ENCODE peak calls at places on chromosomes 1 and 21, in four cellular contexts. One of them, this sample, is unnamed. For H3K9me3, the result is how much of the 10 kb centered on the place peaks cover.

GRCh38 chr1:18360251-18360650 is 120.5 kb upstream of the KLHDC7A start:
- DNase-seq in breast epithelium: no peak
- DNase-seq in body of pancreas: no peak
- DNase-seq in aorta: no peak
- DNase-seq in this sample: no peak

GRCh38 chr1:36751525-36751924 is 268.8 kb upstream of the CSF3R start:
- DNase-seq in breast epithelium: no peak
- DNase-seq in aorta: no peak
- DNase-seq in body of pancreas: no peak
- DNase-seq in this sample: no peak

GRCh38 chr1:201100169-201100930 is 11.9 kb downstream of the CACNA1S start:
- DNase-seq in body of pancreas: no peak
- DNase-seq in breast epithelium: no peak
- DNase-seq in aorta: no peak
- DNase-seq in this sample: no peak

GRCh38 chr1:232472485-232473041 is 157.4 kb downstream of the SIPA1L2 start:
- DNase-seq in breast epithelium: no peak
- DNase-seq in aorta: no peak
- DNase-seq in body of pancreas: no peak
- DNase-seq in this sample: no peak

GRCh38 chr1:11862890-11863289 is 4.1 kb upstream of the NPPB start:
- DNase-seq in aorta: no peak
- DNase-seq in body of pancreas: no peak
- DNase-seq in breast epithelium: no peak
- DNase-seq in this sample: no peak

GRCh38 chr1:168696125-168696524 is 32.9 kb downstream of the DPT start:
- DNase-seq in breast epithelium: no peak
- DNase-seq in aorta: no peak
- DNase-seq in body of pancreas: no peak
- DNase-seq in this sample: no peak

GRCh38 chr1:20477355-20478071 is 8.5 kb downstream of the CAMK2N1 start:
- DNase-seq in body of pancreas: no peak
- DNase-seq in aorta: no peak
- DNase-seq in breast epithelium: no peak
- DNase-seq in this sample: no peak

GRCh38 chr1:183279835-183280234 is 93.8 kb downstream of the LAMC2 start:
- DNase-seq in aorta: peak
- DNase-seq in body of pancreas: peak
- DNase-seq in breast epithelium: no peak
- DNase-seq in this sample: no peak

GRCh38 chr1:246219508-246220030 is 287.5 kb downstream of the SMYD3 start:
- DNase-seq in aorta: no peak
- DNase-seq in body of pancreas: no peak
- DNase-seq in breast epithelium: no peak
- DNase-seq in this sample: no peak

GRCh38 chr1:247334378-247335133 is 2.9 kb upstream of the ZNF496 start:
- DNase-seq in body of pancreas: no peak
- DNase-seq in aorta: no peak
- DNase-seq in breast epithelium: no peak
- DNase-seq in this sample: no peak

GRCh38 chr21:35329940-35330670 is 281.0 kb upstream of the RUNX1 start:
- DNase-seq in aorta: no peak
- DNase-seq in breast epithelium: no peak
- DNase-seq in body of pancreas: no peak
- DNase-seq in this sample: no peak

GRCh38 chr1:87956766-87957165 is 628.1 kb downstream of the LMO4 start:
- DNase-seq in aorta: no peak
- DNase-seq in body of pancreas: no peak
- DNase-seq in breast epithelium: no peak
- DNase-seq in this sample: no peak

GRCh38 chr1:118960026-118960561 is 28.0 kb downstream of the TBX15 start:
- DNase-seq in aorta: no peak
- DNase-seq in body of pancreas: no peak
- DNase-seq in breast epithelium: no peak
- DNase-seq in this sample: no peak

GRCh38 chr1:53086504-53087070 is 24.6 kb downstream of the PODN start:
- DNase-seq in aorta: no peak
- DNase-seq in body of pancreas: no peak
- DNase-seq in breast epithelium: no peak
- DNase-seq in this sample: no peak

GRCh38 chr1:167447521-167448136 is 70.7 kb downstream of the CD247 start:
- DNase-seq in body of pancreas: peak
- DNase-seq in aorta: no peak
- DNase-seq in breast epithelium: no peak
- DNase-seq in this sample: no peak

GRCh38 chr1:161244888-161245287 is 6.9 kb upstream of the NR1I3 start:
- DNase-seq in body of pancreas: peak
- DNase-seq in aorta: no peak
- DNase-seq in breast epithelium: peak
- DNase-seq in this sample: no peak

GRCh38 chr1:21278208-21278861 is 11.9 kb downstream of the ECE1 start:
- DNase-seq in aorta: peak
- DNase-seq in body of pancreas: peak
- DNase-seq in breast epithelium: no peak
- DNase-seq in this sample: no peak

GRCh38 chr1:100556181-100556580 is 18.2 kb downstream of the GPR88 start:
- DNase-seq in body of pancreas: no peak
- DNase-seq in breast epithelium: no peak
- DNase-seq in aorta: no peak
- DNase-seq in this sample: no peak
- H3K9me3 ChIP-seq in body of pancreas: under half
- H3K9me3 ChIP-seq in breast epithelium: under half
- H3K9me3 ChIP-seq in aorta: under half
- H3K9me3 ChIP-seq in this sample: under half

GRCh38 chr1:102842606-102843005 is 265.7 kb downstream of the COL11A1 start:
- DNase-seq in aorta: no peak
- DNase-seq in body of pancreas: no peak
- DNase-seq in breast epithelium: no peak
- DNase-seq in this sample: no peak
- H3K9me3 ChIP-seq in aorta: under half
- H3K9me3 ChIP-seq in body of pancreas: under half
- H3K9me3 ChIP-seq in breast epithelium: under half
- H3K9me3 ChIP-seq in this sample: under half

DNA sequence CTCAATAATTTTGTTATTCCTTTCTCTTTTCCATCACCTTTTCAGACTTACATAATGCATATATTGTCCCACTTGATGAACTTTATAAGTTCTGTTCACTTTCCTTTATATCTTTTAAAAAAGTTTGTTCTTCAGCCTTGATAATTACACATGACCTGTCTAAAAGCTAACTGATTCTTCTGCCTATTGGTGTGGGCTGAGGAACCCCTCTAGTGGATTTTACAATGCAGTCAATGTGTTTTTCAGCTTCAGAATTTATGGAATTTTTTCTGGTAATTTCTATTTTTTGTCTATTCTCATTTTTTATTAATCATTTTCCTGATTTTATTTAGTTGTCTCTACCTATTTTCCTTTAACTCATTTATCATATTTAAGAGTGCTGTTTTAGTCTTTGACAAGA is 7.5 kb downstream of the MNDA start:
- DNase-seq in body of pancreas: no peak
- DNase-seq in breast epithelium: no peak
- DNase-seq in aorta: no peak
- DNase-seq in this sample: no peak
- H3K9me3 ChIP-seq in body of pancreas: under half
- H3K9me3 ChIP-seq in breast epithelium: under half
- H3K9me3 ChIP-seq in aorta: under half
- H3K9me3 ChIP-seq in this sample: under half

DNA sequence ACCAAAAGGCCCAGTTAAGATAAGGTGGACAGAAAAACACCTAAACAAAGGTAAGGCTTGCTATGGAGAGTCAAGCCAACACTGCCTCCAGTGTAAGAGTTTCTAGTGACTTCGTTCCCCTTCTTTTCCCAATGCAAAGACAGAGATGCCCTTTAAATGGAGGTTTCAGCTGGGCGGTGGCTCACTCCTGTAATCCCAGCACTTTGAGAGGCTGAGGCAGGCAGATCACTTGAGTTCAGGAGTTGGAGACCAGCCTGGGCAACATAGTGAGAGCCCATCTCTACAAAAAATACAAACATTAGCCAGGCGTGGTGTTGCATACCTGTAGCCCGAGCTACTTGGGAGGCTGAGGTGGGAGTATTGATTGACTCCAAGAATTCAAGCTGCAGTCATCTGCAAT is 24.0 kb upstream of the COL6A1 start:
- DNase-seq in body of pancreas: no peak
- DNase-seq in breast epithelium: no peak
- DNase-seq in aorta: no peak
- DNase-seq in this sample: no peak
- H3K9me3 ChIP-seq in body of pancreas: under half
- H3K9me3 ChIP-seq in breast epithelium: under half
- H3K9me3 ChIP-seq in aorta: under half
- H3K9me3 ChIP-seq in this sample: under half

GRCh38 chr1:152252157-152252556 is 28.2 kb upstream of the HRNR start:
- DNase-seq in body of pancreas: no peak
- DNase-seq in breast epithelium: no peak
- DNase-seq in aorta: no peak
- DNase-seq in this sample: peak
- H3K9me3 ChIP-seq in body of pancreas: under half
- H3K9me3 ChIP-seq in breast epithelium: under half
- H3K9me3 ChIP-seq in aorta: under half
- H3K9me3 ChIP-seq in this sample: under half

GRCh38 chr21:24188511-24188910 is 1418.8 kb downstream of the MRPL39 start:
- DNase-seq in aorta: no peak
- DNase-seq in breast epithelium: no peak
- DNase-seq in body of pancreas: no peak
- DNase-seq in this sample: no peak
- H3K9me3 ChIP-seq in aorta: under half
- H3K9me3 ChIP-seq in breast epithelium: under half
- H3K9me3 ChIP-seq in body of pancreas: under half
- H3K9me3 ChIP-seq in this sample: under half

DNA sequence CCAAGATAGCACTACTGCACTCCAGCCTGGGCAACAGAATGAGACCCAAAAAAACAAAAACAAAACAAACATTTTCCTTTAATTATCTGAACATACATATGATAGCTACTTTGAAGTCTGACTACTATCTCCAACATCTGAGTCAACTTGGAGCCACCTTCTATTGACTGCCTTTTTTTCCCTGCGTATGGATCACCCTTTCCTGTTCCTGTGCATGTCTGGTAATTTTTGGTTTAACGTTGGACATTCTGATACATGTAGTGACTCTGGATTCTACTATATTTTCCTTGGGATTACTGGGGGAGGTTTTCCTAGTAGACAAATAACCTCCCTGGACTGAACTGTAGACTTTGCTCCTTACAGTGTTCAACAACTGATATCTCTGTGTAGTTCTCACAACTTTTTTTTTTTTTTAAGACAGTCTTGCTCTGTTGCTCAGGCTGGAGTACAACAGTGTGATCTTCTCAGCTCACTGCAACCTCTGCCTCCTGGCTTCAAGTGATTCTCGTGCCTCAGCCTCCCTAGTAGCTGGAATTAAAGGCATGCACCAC is 70.3 kb downstream of the KIAA0319L start:
- DNase-seq in body of pancreas: no peak
- DNase-seq in breast epithelium: no peak
- DNase-seq in aorta: no peak
- DNase-seq in this sample: no peak
- H3K9me3 ChIP-seq in body of pancreas: under half
- H3K9me3 ChIP-seq in breast epithelium: under half
- H3K9me3 ChIP-seq in aorta: under half
- H3K9me3 ChIP-seq in this sample: under half

This sample was measured in thyroid gland.